ENCODE peak calls at places on chromosome 9, in ten cellular contexts. One of them, this sample, is unnamed.

GRCh38 chr9:35102465-35102768 is 514 bp downstream of the STOML2 start:
- DNase-seq in OCI-LY7: no peak
- DNase-seq in amniotic stem cell: no peak
- DNase-seq in activated naive CD8-positive, alpha-beta T cell treated with anti-CD3 and anti-CD28 coated beads, Interleukin-2, amount 10 ng/mL, durations not matched to agents 7 days and 5 days: no peak
- DNase-seq in WERI-Rb-1: no peak
- DNase-seq in activated naive CD4-positive, alpha-beta T cell treated with anti-CD3 and anti-CD28 coated beads for 36 hours: peak; percentile 17
- DNase-seq in AG20443: peak; percentile 30
- DNase-seq in T47D: no peak
- DNase-seq in GM23248: peak; percentile 61
- DNase-seq in hepatic stellate cell: no peak
- DNase-seq in this sample: peak; percentile 26

GRCh38 chr9:86163503-86163902 is 64.1 kb upstream of the GOLM1 start:
- DNase-seq in AG20443: no peak
- DNase-seq in activated naive CD8-positive, alpha-beta T cell treated with anti-CD3 and anti-CD28 coated beads, Interleukin-2, amount 10 ng/mL, durations not matched to agents 7 days and 5 days: no peak
- DNase-seq in GM23248: no peak
- DNase-seq in OCI-LY7: no peak
- DNase-seq in amniotic stem cell: no peak
- DNase-seq in activated naive CD4-positive, alpha-beta T cell treated with anti-CD3 and anti-CD28 coated beads for 36 hours: no peak
- DNase-seq in hepatic stellate cell: no peak
- DNase-seq in WERI-Rb-1: no peak
- DNase-seq in T47D: no peak
- DNase-seq in this sample: no peak

GRCh38 chr9:135476981-135477380 is 2.6 kb upstream of the PPP1R26 start:
- DNase-seq in T47D: no peak
- DNase-seq in activated naive CD4-positive, alpha-beta T cell treated with anti-CD3 and anti-CD28 coated beads for 36 hours: no peak
- DNase-seq in AG20443: peak; percentile 53
- DNase-seq in hepatic stellate cell: no peak
- DNase-seq in WERI-Rb-1: no peak
- DNase-seq in OCI-LY7: no peak
- DNase-seq in GM23248: peak; percentile 15
- DNase-seq in amniotic stem cell: no peak
- DNase-seq in activated naive CD8-positive, alpha-beta T cell treated with anti-CD3 and anti-CD28 coated beads, Interleukin-2, amount 10 ng/mL, durations not matched to agents 7 days and 5 days: no peak
- DNase-seq in this sample: peak; percentile 71

GRCh38 chr9:107749787-107750444 is 260.3 kb upstream of the KLF4 start:
- DNase-seq in hepatic stellate cell: peak; percentile 58
- DNase-seq in activated naive CD8-positive, alpha-beta T cell treated with anti-CD3 and anti-CD28 coated beads, Interleukin-2, amount 10 ng/mL, durations not matched to agents 7 days and 5 days: no peak
- DNase-seq in GM23248: peak; percentile 97
- DNase-seq in WERI-Rb-1: no peak
- DNase-seq in amniotic stem cell: peak; percentile 86
- DNase-seq in T47D: no peak
- DNase-seq in activated naive CD4-positive, alpha-beta T cell treated with anti-CD3 and anti-CD28 coated beads for 36 hours: no peak
- DNase-seq in OCI-LY7: no peak
- DNase-seq in AG20443: peak; percentile 91
- DNase-seq in this sample: peak; percentile 90

GRCh38 chr9:35508069-35508468 is 18.2 kb downstream of the RUSC2 start:
- DNase-seq in OCI-LY7: no peak
- DNase-seq in activated naive CD8-positive, alpha-beta T cell treated with anti-CD3 and anti-CD28 coated beads, Interleukin-2, amount 10 ng/mL, durations not matched to agents 7 days and 5 days: no peak
- DNase-seq in hepatic stellate cell: no peak
- DNase-seq in GM23248: peak; percentile 30
- DNase-seq in WERI-Rb-1: no peak
- DNase-seq in activated naive CD4-positive, alpha-beta T cell treated with anti-CD3 and anti-CD28 coated beads for 36 hours: no peak
- DNase-seq in AG20443: no peak
- DNase-seq in amniotic stem cell: no peak
- DNase-seq in T47D: no peak
- DNase-seq in this sample: no peak

GRCh38 chr9:83536332-83536731 is 1.9 kb downstream of the FRMD3 start:
- DNase-seq in T47D: no peak
- DNase-seq in AG20443: no peak
- DNase-seq in amniotic stem cell: no peak
- DNase-seq in WERI-Rb-1: peak; percentile 24
- DNase-seq in activated naive CD4-positive, alpha-beta T cell treated with anti-CD3 and anti-CD28 coated beads for 36 hours: no peak
- DNase-seq in OCI-LY7: no peak
- DNase-seq in GM23248: no peak
- DNase-seq in activated naive CD8-positive, alpha-beta T cell treated with anti-CD3 and anti-CD28 coated beads, Interleukin-2, amount 10 ng/mL, durations not matched to agents 7 days and 5 days: no peak
- DNase-seq in hepatic stellate cell: no peak
- DNase-seq in this sample: no peak

GRCh38 chr9:99515087-99515486 is 293.0 kb downstream of the SEC61B start:
- DNase-seq in WERI-Rb-1: no peak
- DNase-seq in hepatic stellate cell: no peak
- DNase-seq in OCI-LY7: no peak
- DNase-seq in GM23248: no peak
- DNase-seq in activated naive CD4-positive, alpha-beta T cell treated with anti-CD3 and anti-CD28 coated beads for 36 hours: no peak
- DNase-seq in amniotic stem cell: no peak
- DNase-seq in AG20443: no peak
- DNase-seq in T47D: no peak
- DNase-seq in activated naive CD8-positive, alpha-beta T cell treated with anti-CD3 and anti-CD28 coated beads, Interleukin-2, amount 10 ng/mL, durations not matched to agents 7 days and 5 days: no peak
- DNase-seq in this sample: no peak

GRCh38 chr9:123861086-123861707 is 68.7 kb downstream of the DENND1A start:
- DNase-seq in AG20443: no peak
- DNase-seq in amniotic stem cell: no peak
- DNase-seq in OCI-LY7: no peak
- DNase-seq in WERI-Rb-1: no peak
- DNase-seq in hepatic stellate cell: no peak
- DNase-seq in T47D: no peak
- DNase-seq in GM23248: no peak
- DNase-seq in activated naive CD8-positive, alpha-beta T cell treated with anti-CD3 and anti-CD28 coated beads, Interleukin-2, amount 10 ng/mL, durations not matched to agents 7 days and 5 days: no peak
- DNase-seq in activated naive CD4-positive, alpha-beta T cell treated with anti-CD3 and anti-CD28 coated beads for 36 hours: no peak
- DNase-seq in this sample: no peak

GRCh38 chr9:96130970-96131369 is 171.0 kb downstream of the HSD17B3 start:
- DNase-seq in activated naive CD4-positive, alpha-beta T cell treated with anti-CD3 and anti-CD28 coated beads for 36 hours: no peak
- DNase-seq in activated naive CD8-positive, alpha-beta T cell treated with anti-CD3 and anti-CD28 coated beads, Interleukin-2, amount 10 ng/mL, durations not matched to agents 7 days and 5 days: no peak
- DNase-seq in WERI-Rb-1: no peak
- DNase-seq in hepatic stellate cell: no peak
- DNase-seq in OCI-LY7: no peak
- DNase-seq in GM23248: no peak
- DNase-seq in T47D: no peak
- DNase-seq in AG20443: no peak
- DNase-seq in amniotic stem cell: no peak
- DNase-seq in this sample: no peak

This sample was measured in GM03348.